ENCODE peak calls at places on chromosomes 12 and 14, in eight cellular contexts. One of them, this sample, is unnamed.

GRCh38 chr12:14995583-14996425 is 23.0 kb downstream of the PDE6H start:
- DNase-seq in foreskin fibroblast: peak
- DNase-seq in AG10803: peak
- DNase-seq in ecto neural progenitor cell: no peak
- DNase-seq in stimulated activated CD8-positive, alpha-beta memory T cell treated with anti-CD3 and anti-CD28 coated beads, Interleukin-4, amount 100 ng/mL, for 1 hour: no peak
- DNase-seq in mesothelial cell of epicardium: no peak
- DNase-seq in T-helper 2 cell: peak
- DNase-seq in stimulated activated CD4-positive, alpha-beta T cell treated with anti-CD3 and anti-CD28 coated beads, Interleukin-1b, Interleukin-23, amount 100 ng/mL, for 4 hours: no peak
- DNase-seq in this sample: no peak

GRCh38 chr12:48972213-48973021 is 882 bp upstream of the WNT10B start:
- DNase-seq in ecto neural progenitor cell: no peak
- DNase-seq in foreskin fibroblast: peak
- DNase-seq in AG10803: peak
- DNase-seq in stimulated activated CD4-positive, alpha-beta T cell treated with anti-CD3 and anti-CD28 coated beads, Interleukin-1b, Interleukin-23, amount 100 ng/mL, for 4 hours: no peak
- DNase-seq in T-helper 2 cell: no peak
- DNase-seq in stimulated activated CD8-positive, alpha-beta memory T cell treated with anti-CD3 and anti-CD28 coated beads, Interleukin-4, amount 100 ng/mL, for 1 hour: no peak
- DNase-seq in mesothelial cell of epicardium: no peak
- DNase-seq in this sample: peak

GRCh38 chr12:120688527-120689071 is 1.6 kb downstream of the MLEC start:
- DNase-seq in AG10803: peak
- DNase-seq in foreskin fibroblast: peak
- DNase-seq in T-helper 2 cell: peak
- DNase-seq in ecto neural progenitor cell: no peak
- DNase-seq in mesothelial cell of epicardium: no peak
- DNase-seq in stimulated activated CD8-positive, alpha-beta memory T cell treated with anti-CD3 and anti-CD28 coated beads, Interleukin-4, amount 100 ng/mL, for 1 hour: no peak
- DNase-seq in stimulated activated CD4-positive, alpha-beta T cell treated with anti-CD3 and anti-CD28 coated beads, Interleukin-1b, Interleukin-23, amount 100 ng/mL, for 4 hours: no peak
- DNase-seq in this sample: no peak

GRCh38 chr14:99733551-99734405 is 49.7 kb downstream of the CYP46A1 start:
- DNase-seq in stimulated activated CD4-positive, alpha-beta T cell treated with anti-CD3 and anti-CD28 coated beads, Interleukin-1b, Interleukin-23, amount 100 ng/mL, for 4 hours: no peak
- DNase-seq in stimulated activated CD8-positive, alpha-beta memory T cell treated with anti-CD3 and anti-CD28 coated beads, Interleukin-4, amount 100 ng/mL, for 1 hour: no peak
- DNase-seq in foreskin fibroblast: no peak
- DNase-seq in AG10803: no peak
- DNase-seq in ecto neural progenitor cell: peak
- DNase-seq in mesothelial cell of epicardium: no peak
- DNase-seq in T-helper 2 cell: no peak
- DNase-seq in this sample: peak

GRCh38 chr12:131084341-131085011 is 130.8 kb downstream of the ADGRD1 start:
- DNase-seq in stimulated activated CD8-positive, alpha-beta memory T cell treated with anti-CD3 and anti-CD28 coated beads, Interleukin-4, amount 100 ng/mL, for 1 hour: no peak
- DNase-seq in T-helper 2 cell: no peak
- DNase-seq in ecto neural progenitor cell: peak
- DNase-seq in AG10803: no peak
- DNase-seq in stimulated activated CD4-positive, alpha-beta T cell treated with anti-CD3 and anti-CD28 coated beads, Interleukin-1b, Interleukin-23, amount 100 ng/mL, for 4 hours: no peak
- DNase-seq in foreskin fibroblast: no peak
- DNase-seq in mesothelial cell of epicardium: no peak
- DNase-seq in this sample: peak

GRCh38 chr14:105074601-105075053 is 9.4 kb upstream of the GPR132 start:
- DNase-seq in mesothelial cell of epicardium: no peak
- DNase-seq in AG10803: no peak
- DNase-seq in stimulated activated CD4-positive, alpha-beta T cell treated with anti-CD3 and anti-CD28 coated beads, Interleukin-1b, Interleukin-23, amount 100 ng/mL, for 4 hours: no peak
- DNase-seq in ecto neural progenitor cell: peak
- DNase-seq in stimulated activated CD8-positive, alpha-beta memory T cell treated with anti-CD3 and anti-CD28 coated beads, Interleukin-4, amount 100 ng/mL, for 1 hour: no peak
- DNase-seq in foreskin fibroblast: no peak
- DNase-seq in T-helper 2 cell: no peak
- DNase-seq in this sample: no peak

GRCh38 chr12:28390716-28391452 is 200.6 kb downstream of the CCDC91 start:
- DNase-seq in ecto neural progenitor cell: no peak
- DNase-seq in AG10803: peak
- DNase-seq in stimulated activated CD8-positive, alpha-beta memory T cell treated with anti-CD3 and anti-CD28 coated beads, Interleukin-4, amount 100 ng/mL, for 1 hour: no peak
- DNase-seq in foreskin fibroblast: peak
- DNase-seq in T-helper 2 cell: no peak
- DNase-seq in mesothelial cell of epicardium: no peak
- DNase-seq in stimulated activated CD4-positive, alpha-beta T cell treated with anti-CD3 and anti-CD28 coated beads, Interleukin-1b, Interleukin-23, amount 100 ng/mL, for 4 hours: no peak
- DNase-seq in this sample: no peak

GRCh38 chr14:48417715-48418500 is 742.5 kb upstream of the MDGA2 start:
- DNase-seq in mesothelial cell of epicardium: no peak
- DNase-seq in T-helper 2 cell: no peak
- DNase-seq in foreskin fibroblast: no peak
- DNase-seq in AG10803: no peak
- DNase-seq in ecto neural progenitor cell: no peak
- DNase-seq in stimulated activated CD8-positive, alpha-beta memory T cell treated with anti-CD3 and anti-CD28 coated beads, Interleukin-4, amount 100 ng/mL, for 1 hour: no peak
- DNase-seq in stimulated activated CD4-positive, alpha-beta T cell treated with anti-CD3 and anti-CD28 coated beads, Interleukin-1b, Interleukin-23, amount 100 ng/mL, for 4 hours: no peak
- DNase-seq in this sample: peak

GRCh38 chr14:65770681-65771080 is 358.2 kb downstream of the FUT8 start:
- DNase-seq in stimulated activated CD4-positive, alpha-beta T cell treated with anti-CD3 and anti-CD28 coated beads, Interleukin-1b, Interleukin-23, amount 100 ng/mL, for 4 hours: no peak
- DNase-seq in foreskin fibroblast: no peak
- DNase-seq in mesothelial cell of epicardium: no peak
- DNase-seq in T-helper 2 cell: no peak
- DNase-seq in ecto neural progenitor cell: no peak
- DNase-seq in AG10803: no peak
- DNase-seq in stimulated activated CD8-positive, alpha-beta memory T cell treated with anti-CD3 and anti-CD28 coated beads, Interleukin-4, amount 100 ng/mL, for 1 hour: no peak
- DNase-seq in this sample: no peak

GRCh38 chr12:33650832-33651231 is 211.2 kb upstream of the SYT10 start:
- DNase-seq in foreskin fibroblast: no peak
- DNase-seq in ecto neural progenitor cell: no peak
- DNase-seq in mesothelial cell of epicardium: no peak
- DNase-seq in T-helper 2 cell: no peak
- DNase-seq in AG10803: no peak
- DNase-seq in stimulated activated CD8-positive, alpha-beta memory T cell treated with anti-CD3 and anti-CD28 coated beads, Interleukin-4, amount 100 ng/mL, for 1 hour: no peak
- DNase-seq in stimulated activated CD4-positive, alpha-beta T cell treated with anti-CD3 and anti-CD28 coated beads, Interleukin-1b, Interleukin-23, amount 100 ng/mL, for 4 hours: no peak
- DNase-seq in this sample: no peak

GRCh38 chr12:69101505-69101904 is 137.9 kb upstream of the CPSF6 start:
- DNase-seq in T-helper 2 cell: no peak
- DNase-seq in stimulated activated CD8-positive, alpha-beta memory T cell treated with anti-CD3 and anti-CD28 coated beads, Interleukin-4, amount 100 ng/mL, for 1 hour: no peak
- DNase-seq in stimulated activated CD4-positive, alpha-beta T cell treated with anti-CD3 and anti-CD28 coated beads, Interleukin-1b, Interleukin-23, amount 100 ng/mL, for 4 hours: no peak
- DNase-seq in AG10803: no peak
- DNase-seq in ecto neural progenitor cell: no peak
- DNase-seq in mesothelial cell of epicardium: no peak
- DNase-seq in foreskin fibroblast: peak
- DNase-seq in this sample: no peak